ENCODE peak calls at places on chromosomes 16 and 17, in six cellular contexts. C is K562, D is A549, V is stomach, Y is transverse colon, Z is sigmoid colon. P is an unnamed sample.
A peak's percentile ranks its signal among the peaks of the same experiment; 100 is the strongest.

GRCh38 chr17:46262271-46262670 is 32.7 kb upstream of the LRRC37A start:
- DNase-seq in C (no peak), D (no peak), V (no peak), Y (no peak), Z (no peak), P (no peak)

GRCh38 chr17:1224330-1224729 is 44.5 kb upstream of the ABR start:
- DNase-seq in C (no peak), D (no peak), V (no peak), Y (peak; percentile 33), Z (no peak), P (no peak)

GRCh38 chr17:42135151-42135550 is 12.5 kb downstream of the HSPB9 start:
- DNase-seq in C (no peak), D (no peak), V (no peak), Y (no peak), Z (no peak), P (no peak)

GRCh38 chr17:75487351-75488070 is 27.8 kb downstream of the CASKIN2 start:
- DNase-seq in C (peak; percentile 68), D (no peak), V (no peak), Y (peak; percentile 59), Z (peak; percentile 64), P (no peak)

GRCh38 chr17:1711804-1712203 is 1.6 kb upstream of the TLCD2 start:
- DNase-seq in C (no peak), D (no peak), V (no peak), Y (no peak), Z (no peak), P (no peak)

GRCh38 chr16:48231675-48232214 is 12.4 kb upstream of the LONP2 start:
- DNase-seq in C (peak; percentile 46), D (peak; percentile 65), V (peak; percentile 44), Y (peak; percentile 30), Z (no peak), P (no peak)

GRCh38 chr17:20116683-20117309 is 107.6 kb downstream of the SPECC1 start:
- DNase-seq in C (peak; percentile 62), D (peak; percentile 75), V (peak; percentile 39), Y (peak; percentile 33), Z (no peak), P (peak; percentile 86)

GRCh38 chr16:626787-627457 is 3.9 kb upstream of the WFIKKN1 start:
- DNase-seq in C (peak; percentile 67), D (peak; percentile 92), V (no peak), Y (no peak), Z (peak; percentile 84), P (no peak)

GRCh38 chr16:66483689-66484452 is 56.8 kb downstream of the BEAN1 start:
- DNase-seq in C (peak; percentile 81), D (peak; percentile 80), V (peak; percentile 76), Y (peak; percentile 78), Z (peak; percentile 80), P (peak; percentile 75)

GRCh38 chr17:29140051-29140582 is 40.1 kb downstream of the MYO18A start:
- DNase-seq in C (peak; percentile 86), D (no peak), V (peak; percentile 88), Y (peak; percentile 86), Z (peak; percentile 93), P (peak; percentile 76)

GRCh38 chr17:48427598-48427997 is 2.4 kb downstream of the SKAP1 start:
- DNase-seq in C (peak; percentile 76), D (no peak), V (no peak), Y (peak; percentile 31), Z (no peak), P (no peak)

GRCh38 chr17:37182786-37183185 is 193.0 kb upstream of the C17orf78 start:
- DNase-seq in C (no peak), D (no peak), V (no peak), Y (no peak), Z (no peak), P (no peak)

GRCh38 chr17:57478851-57479250 is 222.5 kb downstream of the MSI2 start:
- DNase-seq in C (no peak), D (no peak), V (no peak), Y (no peak), Z (no peak), P (no peak)

GRCh38 chr17:57477483-57478357 is 221.4 kb downstream of the MSI2 start:
- DNase-seq in C (no peak), D (no peak), V (no peak), Y (no peak), Z (no peak), P (no peak)

GRCh38 chr17:57478433-57478832 is 222.1 kb downstream of the MSI2 start:
- DNase-seq in C (peak; percentile 62), D (no peak), V (no peak), Y (no peak), Z (no peak), P (no peak)

GRCh38 chr17:57471941-57472368 is 215.6 kb downstream of the MSI2 start:
- DNase-seq in C (no peak), D (no peak), V (no peak), Y (no peak), Z (no peak), P (no peak)

DNA sequence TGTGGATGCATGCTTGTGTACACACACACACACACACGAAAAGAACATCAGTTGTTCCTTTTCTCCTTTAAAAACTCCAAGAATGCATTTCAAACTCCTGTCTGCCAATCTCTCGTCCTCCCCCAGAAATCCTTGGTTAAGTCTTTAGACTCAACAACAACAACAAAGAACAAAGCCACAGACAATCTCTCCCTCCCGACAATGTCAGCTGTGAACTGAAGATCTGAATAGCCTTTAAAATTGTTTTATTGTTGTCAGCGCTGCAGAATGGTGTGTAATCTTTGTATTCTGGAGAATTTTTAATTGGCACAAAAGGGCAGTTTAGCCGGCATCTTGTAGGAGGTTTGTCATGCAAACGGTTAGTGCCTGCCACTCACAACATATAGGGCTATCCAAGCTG is 219.5 kb downstream of the MSI2 start:
- DNase-seq in C (no peak), D (no peak), V (no peak), Y (no peak), Z (no peak), P (no peak)
- H3K4me1 ChIP-seq in C (peaks cover 9% of the 10 kb centered on the region), D (peaks cover 18% of the 10 kb centered on the region), V (peaks cover 23% of the 10 kb centered on the region), Y (no peaks in the 10 kb centered on the region), Z (no peaks in the 10 kb centered on the region), P (peaks cover 33% of the 10 kb centered on the region)

DNA sequence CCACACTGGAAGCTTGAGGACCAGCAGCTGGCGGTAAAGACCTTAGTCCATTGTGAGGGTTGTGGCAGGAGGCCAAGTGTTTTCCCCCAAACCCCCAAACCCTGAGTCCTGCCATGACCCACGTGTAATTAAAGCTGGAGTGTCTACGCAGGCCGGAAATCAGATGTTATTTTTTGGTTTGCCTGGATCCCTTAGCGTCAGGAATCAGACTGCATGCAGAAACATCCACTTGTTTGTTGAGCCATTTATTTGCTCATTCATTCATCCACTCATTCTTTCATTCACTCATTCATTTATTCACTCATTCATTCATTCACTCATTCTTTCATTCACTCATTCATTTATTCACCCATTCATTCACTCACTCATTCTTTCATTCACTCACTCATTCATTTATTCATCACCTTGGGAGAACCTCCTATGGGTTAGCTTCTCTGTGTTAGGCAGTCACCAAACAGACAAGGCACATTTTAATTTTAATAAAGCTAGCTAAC is 313.1 kb downstream of the MAF start:
- DNase-seq in C (no peak), D (no peak), V (no peak), Y (no peak), Z (no peak), P (no peak)
- H3K4me3 ChIP-seq in C (no peak overlapping the region), D (no peak overlapping the region), V (peak overlapping the region; percentile 34), Y (no peak overlapping the region), Z (no peak overlapping the region), P (peak overlapping the region; percentile 50)

GRCh38 chr17:79933863-79934652 is 94.8 kb upstream of the CBX4 start:
- DNase-seq in C (no peak), D (peak; percentile 58), V (peak; percentile 71), Y (peak; percentile 73), Z (no peak), P (no peak)
- TF ChIP-seq EP300 in C (no peak), D (no peak), V (no peak), Y (no peak), Z (no peak), P (no peak)

GRCh38 chr17:72566671-72567484 is 446.1 kb downstream of the SOX9 start:
- DNase-seq in C (peak; percentile 3), D (no peak), V (no peak), Y (no peak), Z (no peak), P (no peak)

GRCh38 chr17:72563952-72564351 is 443.1 kb downstream of the SOX9 start:
- DNase-seq in C (no peak), D (no peak), V (no peak), Y (no peak), Z (no peak), P (no peak)

GRCh38 chr17:72565006-72565405 is 444.2 kb downstream of the SOX9 start:
- DNase-seq in C (no peak), D (no peak), V (no peak), Y (no peak), Z (no peak), P (no peak)

GRCh38 chr17:72567774-72568173 is 447.0 kb downstream of the SOX9 start:
- DNase-seq in C (no peak), D (no peak), V (no peak), Y (no peak), Z (no peak), P (no peak)

GRCh38 chr17:72565758-72566157 is 444.9 kb downstream of the SOX9 start:
- DNase-seq in C (no peak), D (no peak), V (no peak), Y (no peak), Z (no peak), P (no peak)
- H3K4me1 ChIP-seq in C (peaks cover 9% of the 10 kb centered on the region), D (peaks cover 60% of the 10 kb centered on the region), V (peaks cover 56% of the 10 kb centered on the region), Y (peaks cover 16% of the 10 kb centered on the region), Z (no peaks in the 10 kb centered on the region), P (peaks cover 3% of the 10 kb centered on the region)

GRCh38 chr17:51371732-51372151 is 111.4 kb downstream of the UTP18 start:
- DNase-seq in C (peak; percentile 65), D (peak; percentile 86), V (no peak), Y (no peak), Z (no peak), P (no peak)
- H3K4me3 ChIP-seq in C (peak overlapping the region; percentile 20), D (no peak overlapping the region), V (no peak overlapping the region), Y (no peak overlapping the region), Z (no peak overlapping the region), P (no peak overlapping the region)

GRCh38 chr17:8250101-8250500 is 1.0 kb downstream of the PFAS start:
- DNase-seq in C (no peak), D (no peak), V (no peak), Y (no peak), Z (no peak), P (no peak)

GRCh38 chr17:8244768-8245167 is 3.1 kb downstream of the CTC1 start:
- DNase-seq in C (no peak), D (no peak), V (no peak), Y (no peak), Z (no peak), P (no peak)

GRCh38 chr17:8249621-8250020 is 532 bp downstream of the PFAS start:
- DNase-seq in C (no peak), D (no peak), V (no peak), Y (no peak), Z (no peak), P (no peak)

GRCh38 chr17:8253801-8254200 is 4.7 kb downstream of the PFAS start:
- DNase-seq in C (peak; percentile 39), D (peak; percentile 62), V (no peak), Y (no peak), Z (no peak), P (no peak)

GRCh38 chr17:8248751-8249607 is at the start of gene PFAS:
- DNase-seq in C (peak; percentile 95), D (peak; percentile 97), V (peak; percentile 98), Y (peak; percentile 97), Z (peak; percentile 97), P (peak; percentile 97)
- TF ChIP-seq EP300 in C (no peak), D (no peak), V (no peak), Y (no peak), Z (peak; percentile 7), P (peak; percentile 86)

P was measured in tibial nerve.